ENCODE peak calls at places on chromosomes 4 and X, in four cellular contexts. Y is cardiac muscle cell, G is progenitor cell of endocrine pancreas, H is bronchial epithelial cell. F is an unnamed sample.

GRCh38 chr4:4838602-4839470 is 20.6 kb upstream of the MSX1 start:
- DNase-seq in Y (no peak), G (no peak), H (no peak), F (no peak)

GRCh38 chrX:120308959-120309872 is 2.0 kb downstream of the TMEM255A start:
- DNase-seq in Y (peak), G (peak), H (peak), F (peak)

GRCh38 chrX:22392176-22392814 is 119.6 kb downstream of the CBLL2 start:
- DNase-seq in Y (no peak), G (no peak), H (no peak), F (no peak)

GRCh38 chr4:138938371-138938699 is 77.2 kb upstream of the NOCT start:
- DNase-seq in Y (peak), G (no peak), H (peak), F (no peak)

GRCh38 chrX:120769576-120770341 is 105.9 kb downstream of the CT47B1 start:
- DNase-seq in Y (peak), G (no peak), H (peak), F (no peak)

GRCh38 chr4:46390353-46391058 is 578 bp upstream of the GABRA2 start:
- DNase-seq in Y (no peak), G (no peak), H (no peak), F (peak)

GRCh38 chr4:26069218-26069617 is 155.2 kb downstream of the SMIM20 start:
- DNase-seq in Y (peak), G (no peak), H (no peak), F (no peak)

GRCh38 chr4:143377635-143378099 is 41.0 kb downstream of the GAB1 start:
- DNase-seq in Y (no peak), G (no peak), H (no peak), F (no peak)

GRCh38 chr4:38387348-38387747 is 276.7 kb upstream of the KLF3 start:
- DNase-seq in Y (peak), G (no peak), H (peak), F (no peak)

GRCh38 chr4:126701756-126702155 is 931.0 kb upstream of the INTU start:
- DNase-seq in Y (peak), G (no peak), H (peak), F (no peak)

GRCh38 chr4:168877407-168877778 is 132.7 kb downstream of the CBR4 start:
- DNase-seq in Y (no peak), G (no peak), H (no peak), F (no peak)

GRCh38 chr4:14196141-14196540 is 568.6 kb upstream of the BOD1L1 start:
- DNase-seq in Y (peak), G (peak), H (peak), F (peak)

GRCh38 chr4:151540728-151541437 is 131.9 kb downstream of the FHIP1A start:
- DNase-seq in Y (peak), G (no peak), H (peak), F (no peak)

GRCh38 chr4:183038436-183038835 is 60.6 kb upstream of the WWC2 start:
- DNase-seq in Y (no peak), G (no peak), H (no peak), F (no peak)

GRCh38 chrX:27619459-27619858 is 29.3 kb downstream of the DCAF8L2 start:
- DNase-seq in Y (peak), G (no peak), H (no peak), F (no peak)

GRCh38 chrX:129540068-129540653 is at the start of gene OCRL:
- DNase-seq in Y (peak), G (peak), H (peak), F (peak)

GRCh38 chrX:16711219-16712115 is 1.0 kb downstream of the CTPS2 start:
- DNase-seq in Y (no peak), G (no peak), H (no peak), F (no peak)

GRCh38 chr4:47926667-47927258 is 12.4 kb upstream of the NFXL1 start:
- DNase-seq in Y (peak), G (peak), H (peak), F (peak)

GRCh38 chr4:122224348-122224747 is 72.2 kb downstream of the BLTP1 start:
- DNase-seq in Y (peak), G (no peak), H (peak), F (peak)

GRCh38 chr4:184287697-184288255 is 70.1 kb upstream of the ENPP6 start:
- DNase-seq in Y (peak), G (no peak), H (peak), F (no peak)

GRCh38 chrX:136497556-136498048 is at the start of gene HTATSF1:
- DNase-seq in Y (no peak), G (no peak), H (peak), F (no peak)

DNA sequence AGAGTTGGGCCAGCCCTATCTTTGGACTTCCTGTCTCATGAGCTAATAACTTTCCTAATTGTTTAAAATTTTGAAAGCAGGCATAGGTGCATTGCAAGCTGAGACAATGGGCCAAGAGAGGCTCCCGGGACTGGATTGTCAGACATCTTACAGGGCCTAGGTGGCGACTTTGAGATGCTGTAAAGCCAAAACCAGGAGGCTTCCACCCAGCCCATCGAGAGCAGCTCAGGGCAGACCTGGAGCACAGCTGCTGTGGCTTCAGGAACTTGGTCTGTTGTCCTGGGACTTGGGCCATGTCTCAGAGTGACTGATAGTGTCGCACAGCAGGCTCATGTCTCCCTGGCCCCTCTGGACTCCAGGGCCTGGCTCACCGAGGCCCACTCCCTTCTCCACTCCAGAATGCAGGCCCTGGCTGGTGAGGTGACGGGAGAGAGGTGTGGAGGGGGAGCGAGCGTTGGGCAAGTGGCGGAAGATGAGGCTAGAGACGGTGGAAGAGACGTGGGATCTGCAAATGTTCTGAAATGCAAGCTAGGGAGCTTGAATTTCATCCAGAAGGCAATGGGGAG is 24.1 kb upstream of the MTM1 start:
- DNase-seq in Y (peak), G (no peak), H (no peak), F (no peak)
- TF ChIP-seq CTCF in Y (no peak), G (no peak), H (peak), F (no peak)

DNA sequence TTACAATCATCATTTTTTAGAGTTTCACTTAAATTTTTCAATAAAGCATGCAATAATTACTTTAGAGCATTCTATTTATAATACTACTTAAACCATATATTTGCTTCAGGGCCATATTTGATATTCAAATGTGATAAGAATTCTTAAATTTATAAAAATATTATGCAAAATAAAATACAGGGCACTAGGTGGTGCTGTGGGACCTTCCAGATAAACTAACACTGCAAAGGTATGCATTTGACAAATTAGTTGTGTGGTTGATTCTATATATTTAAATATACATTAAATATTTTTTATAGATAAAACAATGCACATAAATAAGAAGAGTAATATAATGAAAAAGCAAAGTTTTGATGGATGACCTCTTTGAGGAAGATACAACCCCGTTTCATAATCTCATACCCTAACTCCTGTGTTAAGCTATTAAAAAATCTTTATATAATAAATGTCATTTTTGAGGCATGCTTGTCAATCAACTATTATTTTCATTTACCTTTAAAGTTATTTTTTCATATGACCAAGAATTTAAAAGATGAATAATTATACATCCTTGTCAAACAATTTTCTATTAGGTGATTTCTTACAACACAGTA is 128.4 kb downstream of the REELD1 start:
- DNase-seq in Y (peak), G (no peak), H (peak), F (peak)
- TF ChIP-seq CTCF in Y (peak), G (peak), H (no peak), F (peak)

GRCh38 chr4:155207534-155208257 is 740 bp upstream of the NPY2R start:
- DNase-seq in Y (peak), G (peak), H (no peak), F (peak)
- TF ChIP-seq CTCF in Y (peak), G (peak), H (peak), F (peak)

DNA sequence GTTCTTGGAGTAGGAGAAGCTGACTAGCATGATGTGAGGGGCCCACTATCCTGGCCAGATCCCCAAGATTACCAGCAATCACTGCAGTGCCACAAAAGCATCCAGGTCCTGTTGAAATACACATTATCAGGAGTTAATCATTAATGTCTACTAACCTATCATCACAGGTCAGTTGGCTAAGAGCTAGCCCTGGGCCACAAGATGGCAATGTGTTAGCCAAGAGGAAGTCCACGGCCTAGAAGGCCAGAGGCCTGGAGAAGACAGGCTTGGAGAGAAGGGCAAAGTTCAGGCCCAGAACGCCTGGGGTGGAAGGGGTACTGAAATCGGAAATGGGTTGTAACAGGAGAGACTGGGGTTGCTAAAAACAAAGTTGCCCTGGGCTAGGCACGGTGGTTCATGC is 19.9 kb upstream of the KIAA1210 start:
- DNase-seq in Y (no peak), G (no peak), H (no peak), F (no peak)
- TF ChIP-seq CTCF in Y (no peak), G (no peak), H (no peak), F (no peak)

GRCh38 chr4:6019316-6020263 is 1.4 kb upstream of the C4orf50 start:
- DNase-seq in Y (peak), G (peak), H (peak), F (peak)
- TF ChIP-seq CTCF in Y (peak), G (peak), H (peak), F (peak)

DNA sequence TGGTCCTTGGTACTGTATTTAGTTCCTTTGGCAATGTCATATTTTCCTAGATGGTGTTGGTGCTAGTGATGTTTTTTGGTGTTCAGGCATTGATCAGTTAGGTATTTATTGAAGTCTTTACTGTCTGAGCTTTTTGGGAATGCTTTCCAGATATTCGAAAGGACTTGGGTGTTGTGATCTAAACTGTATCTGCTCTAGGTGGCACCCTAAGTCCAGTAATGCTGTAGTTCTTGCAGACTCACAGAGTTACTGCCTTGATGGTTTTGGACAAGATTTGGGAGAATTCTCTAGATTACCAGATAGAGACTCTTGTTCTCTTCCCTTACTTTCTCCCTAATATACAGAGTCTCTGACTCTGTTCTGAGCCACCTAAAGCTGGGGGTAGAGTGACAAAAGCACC is 513.6 kb upstream of the PITX2 start:
- DNase-seq in Y (peak), G (no peak), H (peak), F (no peak)
- TF ChIP-seq CTCF in Y (no peak), G (peak), H (no peak), F (no peak)